ENCODE peak calls at places on chromosomes 12 and 14, in four cellular contexts. W is heart right ventricle, L is fibroblast of mammary gland, Y is choroid plexus epithelial cell. B is an unnamed sample.
A peak's percentile ranks its signal among the peaks of the same experiment; 100 is the strongest.

GRCh38 chr12:57085999-57086950 is 2.6 kb upstream of the NAB2 start:
- DNase-seq in L (peak; percentile 83), Y (peak; percentile 82), W (peak; percentile 80), B (peak; percentile 84)

GRCh38 chr14:30525833-30526232 is 33.1 kb upstream of the G2E3 start:
- DNase-seq in W (no peak), Y (peak; percentile 23), L (peak; percentile 49), B (no peak)

GRCh38 chr12:95208678-95209077 is 8.6 kb downstream of the FGD6 start:
- DNase-seq in L (no peak), W (no peak), Y (no peak), B (no peak)

GRCh38 chr12:53427905-53428594 is 4.4 kb downstream of the AMHR2 start:
- DNase-seq in L (peak; percentile 98), W (no peak), Y (peak; percentile 77), B (peak; percentile 76)

GRCh38 chr12:64222011-64222765 is at the start of gene KICS2:
- DNase-seq in Y (peak; percentile 95), W (peak; percentile 92), L (peak; percentile 93), B (peak; percentile 97)

GRCh38 chr12:49872381-49872780 is 29.5 kb upstream of the BCDIN3D start:
- DNase-seq in W (no peak), Y (no peak), L (no peak), B (peak; percentile 36)

GRCh38 chr12:12240671-12241345 is 26.0 kb downstream of the LRP6 start:
- DNase-seq in L (peak; percentile 58), Y (peak; percentile 12), W (no peak), B (no peak)

GRCh38 chr12:52243774-52244614 is 11.0 kb downstream of the KRT7 start:
- DNase-seq in L (peak; percentile 89), Y (peak; percentile 91), W (peak; percentile 56), B (peak; percentile 87)

GRCh38 chr12:47875732-47876131 is 29.1 kb downstream of the VDR start:
- DNase-seq in L (no peak), W (no peak), Y (no peak), B (peak; percentile 30)

GRCh38 chr12:87816186-87816585 is 213.0 kb downstream of the C12orf50 start:
- DNase-seq in L (peak; percentile 24), Y (peak; percentile 98), W (no peak), B (no peak)

GRCh38 chr14:71165121-71165574 is 257.9 kb downstream of the PCNX1 start:
- DNase-seq in L (no peak), W (no peak), Y (no peak), B (no peak)

GRCh38 chr12:26172478-26172877 is 22.9 kb upstream of the SSPN start:
- DNase-seq in W (no peak), Y (no peak), L (no peak), B (no peak)

GRCh38 chr12:106976013-106976658 is 10.8 kb downstream of the MTERF2 start:
- DNase-seq in Y (peak; percentile 87), L (peak; percentile 74), W (no peak), B (no peak)

GRCh38 chr14:94322648-94323570 is at the start of gene SERPINA6:
- DNase-seq in Y (peak; percentile 78), W (no peak), L (peak; percentile 78), B (no peak)

GRCh38 chr12:47763481-47764344 is 5.0 kb upstream of the RAPGEF3 start:
- DNase-seq in L (no peak), W (no peak), Y (no peak), B (no peak)

GRCh38 chr12:48954061-48954460 is 3.2 kb downstream of the ARF3 start:
- DNase-seq in L (no peak), Y (no peak), W (no peak), B (no peak)

GRCh38 chr12:53097564-53098353 is at the start of gene IGFBP6:
- DNase-seq in Y (peak; percentile 18), L (peak; percentile 34), W (peak; percentile 62), B (peak; percentile 85)

GRCh38 chr12:49980501-49981158 is 7.9 kb downstream of the AQP6 start:
- DNase-seq in L (no peak), W (no peak), Y (no peak), B (no peak)

GRCh38 chr12:130555628-130556485 is 160.2 kb downstream of the RIMBP2 start:
- DNase-seq in Y (no peak), L (no peak), W (no peak), B (no peak)

GRCh38 chr14:68874746-68875155 is 81.9 kb upstream of the ZFP36L1 start:
- DNase-seq in W (no peak), L (no peak), Y (no peak), B (peak; percentile 73)

GRCh38 chr14:68245146-68246073 is 425.8 kb downstream of the RAD51B start:
- DNase-seq in Y (peak; percentile 92), W (peak; percentile 72), L (peak; percentile 61), B (no peak)

GRCh38 chr12:109833307-109834189 is at the start of gene TRPV4:
- DNase-seq in W (no peak), Y (peak; percentile 42), L (peak; percentile 14), B (no peak)